ENCODE peak calls at places on chromosomes 7 and 10, in nine cellular contexts. R is fibroblast of lung, V is endothelial cell of umbilical vein, D is GM23338, N is HCT116, O is mammary epithelial cell, Z is GM23248, Q is hepatocyte, J is PC-9. H is an unnamed sample.

GRCh38 chr7:76377186-76377918 is 18.6 kb upstream of the YWHAG start:
- DNase-seq in R (no peak), N (no peak), J (no peak), O (no peak), Q (no peak), V (no peak), D (no peak), Z (peak; percentile 31), H (no peak)

GRCh38 chr10:29646238-29646902 is 11.6 kb upstream of the SVIL start:
- DNase-seq in R (peak; percentile 73), Q (peak; percentile 29), V (peak; percentile 41), Z (peak; percentile 78), J (peak; percentile 57), D (no peak), O (peak; percentile 87), N (no peak), H (peak; percentile 68)

GRCh38 chr10:24513155-24513554 is 210.5 kb downstream of the ARHGAP21 start:
- DNase-seq in Z (peak; percentile 59), D (peak; percentile 73), J (peak; percentile 9), V (no peak), Q (peak; percentile 26), R (peak; percentile 54), O (peak; percentile 16), N (no peak), H (peak; percentile 13)

GRCh38 chr7:116630932-116631449 is 41.0 kb upstream of the MET start:
- DNase-seq in J (peak; percentile 68), Z (peak; percentile 98), D (peak; percentile 36), V (no peak), N (peak; percentile 96), R (peak; percentile 77), O (peak; percentile 100), Q (peak; percentile 76), H (peak; percentile 93)

GRCh38 chr7:42350801-42351200 is 113.8 kb upstream of the GLI3 start:
- DNase-seq in Z (peak; percentile 23), V (no peak), Q (no peak), R (peak; percentile 62), N (no peak), O (no peak), J (no peak), D (no peak), H (peak; percentile 63)

GRCh38 chr10:65570143-65571010 is 1355.5 kb upstream of the LRRTM3 start:
- DNase-seq in V (peak; percentile 51), R (peak; percentile 44), D (peak; percentile 87), J (peak; percentile 71), N (peak; percentile 72), Q (peak; percentile 81), O (peak; percentile 36), Z (no peak), H (peak; percentile 32)

GRCh38 chr7:67671006-67671405 is 674.4 kb downstream of the TYW1 start:
- DNase-seq in D (no peak), Z (no peak), Q (peak; percentile 17), R (no peak), O (no peak), N (no peak), V (no peak), J (no peak), H (no peak)

GRCh38 chr10:28533571-28534304 is 820 bp downstream of the WAC start:
- DNase-seq in J (peak; percentile 31), V (peak; percentile 51), R (peak; percentile 58), N (no peak), Z (peak; percentile 85), O (peak; percentile 28), Q (peak; percentile 80), D (peak; percentile 72), H (no peak)

GRCh38 chr7:43758861-43759683 is 592 bp downstream of the BLVRA start:
- DNase-seq in N (no peak), O (peak; percentile 39), D (peak; percentile 71), V (peak; percentile 44), Q (peak; percentile 58), R (peak; percentile 46), J (no peak), Z (peak; percentile 70), H (peak; percentile 35)

GRCh38 chr7:82481499-82482097 is 38.0 kb upstream of the CACNA2D1 start:
- DNase-seq in J (no peak), D (peak; percentile 58), R (peak; percentile 58), V (peak; percentile 47), Q (peak; percentile 9), Z (peak; percentile 57), N (peak; percentile 12), O (peak; percentile 9), H (peak; percentile 2)

GRCh38 chr10:131439705-131440104 is 128.2 kb upstream of the TCERG1L start:
- DNase-seq in R (no peak), O (no peak), V (no peak), D (no peak), Z (no peak), Q (no peak), J (no peak), N (no peak), H (no peak)

GRCh38 chr7:47458057-47458456 is 123.9 kb downstream of the TNS3 start:
- DNase-seq in D (no peak), Z (peak; percentile 98), R (peak; percentile 97), Q (no peak), V (peak; percentile 68), O (peak; percentile 45), N (no peak), J (no peak), H (peak; percentile 93)

GRCh38 chr10:137031-137430 is 1.8 kb downstream of the ZMYND11 start:
- DNase-seq in Z (peak; percentile 57), R (peak; percentile 8), D (peak; percentile 76), V (peak; percentile 17), J (no peak), Q (peak; percentile 23), N (peak; percentile 35), O (peak; percentile 21), H (no peak)

GRCh38 chr10:110207805-110208613 is 604 bp downstream of the MXI1 start:
- DNase-seq in N (no peak), R (no peak), Z (peak; percentile 71), Q (peak; percentile 58), D (peak; percentile 74), J (peak; percentile 11), V (peak; percentile 44), O (peak; percentile 41), H (no peak)

DNA sequence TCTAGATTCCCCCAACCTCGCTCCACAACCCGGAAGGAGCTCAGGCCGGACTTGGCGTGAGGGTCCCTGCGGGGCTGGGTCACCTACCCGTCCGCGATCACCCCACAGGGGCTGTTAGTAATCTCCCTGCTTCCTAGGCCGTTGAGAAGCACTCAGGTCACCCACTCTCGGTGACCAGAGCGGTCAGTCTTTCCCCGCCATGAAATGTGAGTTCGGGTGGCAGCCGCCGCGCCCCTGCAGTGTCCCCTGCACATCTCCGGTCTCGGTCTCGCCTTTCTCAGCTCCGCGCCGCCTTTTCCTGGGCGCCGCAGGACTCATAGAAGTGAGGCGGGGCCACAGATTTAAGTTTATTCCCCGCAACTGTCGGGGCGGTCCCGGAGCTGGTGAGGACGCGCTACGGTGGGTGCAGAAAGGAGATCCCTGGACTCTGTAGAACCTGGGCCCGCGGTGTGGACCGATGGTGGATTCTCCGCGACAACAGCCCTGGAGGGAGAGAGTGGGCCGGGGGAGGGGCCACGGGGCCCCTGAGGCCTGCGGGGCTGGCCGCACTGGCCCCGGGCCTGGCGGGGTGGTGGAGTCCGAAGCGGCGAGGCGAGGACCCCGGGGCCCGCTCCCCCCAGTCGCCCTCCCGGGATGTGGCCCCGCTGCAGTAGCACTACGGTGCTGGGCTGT is 4.5 kb downstream of the FEZF1 start:
- DNase-seq in Z (no peak), Q (no peak), O (no peak), N (no peak), R (no peak), V (no peak), J (no peak), D (peak; percentile 81), H (no peak)
- TF ChIP-seq EZH2 in Z (peak; percentile 9), Q (peak; percentile 100), O (peak; percentile 95), N (no peak), R (peak; percentile 92), V (peak; percentile 97), J (no peak), D (peak; percentile 12), H (peak; percentile 98)

GRCh38 chr7:102874966-102875365 is 37.8 kb upstream of the LRRC17 start:
- DNase-seq in R (no peak), Z (peak; percentile 25), V (no peak), D (no peak), O (no peak), J (no peak), N (no peak), Q (no peak), H (peak; percentile 71)
- H3K4me2 ChIP-seq in R (no peak overlapping the region), Z (peak overlapping the region; percentile 60), V (peak overlapping the region; percentile 8), D (no peak overlapping the region), O (peak overlapping the region; percentile 33), J (peak overlapping the region; percentile 52), N (peak overlapping the region; percentile 64), Q (no peak overlapping the region), H (peak overlapping the region; percentile 32)

GRCh38 chr10:102627141-102627445 is 17.2 kb upstream of the TRIM8 start:
- DNase-seq in O (no peak), J (no peak), Q (no peak), Z (no peak), V (no peak), D (no peak), R (no peak), N (no peak), H (no peak)

GRCh38 chr10:102624751-102625330 is 19.4 kb upstream of the TRIM8 start:
- DNase-seq in Q (no peak), V (no peak), O (peak; percentile 37), D (no peak), J (no peak), R (no peak), N (no peak), Z (no peak), H (no peak)

GRCh38 chr10:102627446-102628293 is 16.6 kb upstream of the TRIM8 start:
- DNase-seq in V (peak; percentile 81), O (peak; percentile 66), R (peak; percentile 62), Q (peak; percentile 83), N (no peak), J (no peak), Z (peak; percentile 79), D (peak; percentile 89), H (peak; percentile 57)

GRCh38 chr10:102624094-102624493 is 20.2 kb upstream of the TRIM8 start:
- DNase-seq in Z (no peak), N (no peak), V (no peak), Q (no peak), J (no peak), R (no peak), O (no peak), D (no peak), H (no peak)

DNA sequence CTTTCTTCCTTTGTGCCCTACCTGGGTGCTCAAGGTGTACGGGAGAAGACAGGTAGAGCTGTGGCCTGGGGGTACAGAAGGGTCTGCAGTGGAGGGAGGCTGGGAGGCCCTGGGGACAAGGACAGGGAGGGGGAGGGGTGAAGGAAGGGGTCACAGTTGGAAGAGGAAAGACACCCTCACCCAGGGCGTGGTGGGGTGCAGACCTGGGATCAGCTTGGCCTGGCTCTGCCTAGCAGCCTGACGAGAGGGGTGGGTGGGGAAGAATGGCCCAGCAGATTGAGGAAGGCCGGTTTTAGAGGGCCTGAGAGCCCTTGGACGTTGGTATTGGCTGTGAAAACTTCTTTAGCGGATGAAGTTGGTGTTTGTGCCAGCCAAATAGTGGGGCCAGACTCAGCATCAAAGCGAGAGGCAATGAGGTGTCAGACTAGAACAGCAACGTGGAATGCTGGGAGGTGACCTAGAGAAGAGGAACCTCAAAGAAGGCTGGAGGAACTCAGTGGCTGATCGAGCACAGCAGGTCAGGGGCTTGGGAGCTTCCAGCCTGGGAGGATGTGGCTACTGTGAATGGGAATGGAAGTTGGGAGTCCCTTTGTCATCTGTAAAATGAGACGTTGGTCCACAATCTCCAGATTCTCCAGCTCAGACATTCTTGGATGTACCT is 18.1 kb upstream of the TRIM8 start:
- DNase-seq in Q (peak; percentile 4), D (no peak), O (no peak), J (no peak), Z (no peak), N (no peak), V (no peak), R (no peak), H (no peak)
- H3K27ac ChIP-seq in Q (peak overlapping the region; percentile 96), D (peak overlapping the region; percentile 97), O (no peak overlapping the region), J (no peak overlapping the region), Z (no peak overlapping the region), N (no peak overlapping the region), V (no peak overlapping the region), R (no peak overlapping the region), H (no peak overlapping the region)

GRCh38 chr7:122887198-122887597 is 938 bp upstream of the CADPS2 start:
- DNase-seq in Z (peak; percentile 82), J (peak; percentile 65), N (peak; percentile 51), V (peak; percentile 83), D (peak; percentile 75), Q (peak; percentile 86), O (peak; percentile 59), R (peak; percentile 76), H (peak; percentile 75)
- TF ChIP-seq EZH2 in Z (no peak), J (no peak), N (no peak), V (no peak), D (peak; percentile 46), Q (no peak), O (no peak), R (no peak), H (no peak)